ENCODE peak calls at places on chromosomes 16 and 17, in eight cellular contexts. V is heart left ventricle, K is neural progenitor cell, Y is IMR-90, W is transverse colon, R is HepG2, Z is HCT116, Q is cardiac muscle cell. H is an unnamed sample. For H3K4me1, the result is how much of the 10 kb centered on the place peaks cover.

GRCh38 chr16:55475919-55476318 is 3.1 kb upstream of the MMP2 start:
- DNase-seq in V (no peak), K (no peak), Y (no peak), W (no peak), R (no peak), Z (no peak), Q (peak), H (no peak)

GRCh38 chr17:44522883-44523671 is 19.9 kb upstream of the GPATCH8 start:
- DNase-seq in V (peak), K (peak), Y (peak), W (peak), R (peak), Z (peak), Q (peak), H (peak)

GRCh38 chr17:59558953-59559352 is 6.5 kb upstream of the DHX40 start:
- DNase-seq in V (no peak), K (no peak), Y (peak), W (no peak), R (peak), Z (no peak), Q (peak), H (no peak)

GRCh38 chr16:27355610-27356009 is 41.8 kb downstream of the IL4R start:
- DNase-seq in V (peak), K (peak), Y (peak), W (peak), R (peak), Z (peak), Q (peak), H (no peak)

GRCh38 chr16:22004321-22004720 is 3.4 kb upstream of the PDZD9 start:
- DNase-seq in V (no peak), K (peak), Y (no peak), W (no peak), R (no peak), Z (no peak), Q (no peak), H (no peak)

GRCh38 chr17:4110152-4110551 is 32.7 kb downstream of the ZZEF1 start:
- DNase-seq in V (no peak), K (no peak), Y (peak), W (no peak), R (no peak), Z (no peak), Q (peak), H (no peak)

GRCh38 chr17:77316191-77316641 is 175.4 kb downstream of the SEC14L1 start:
- DNase-seq in V (peak), K (peak), Y (peak), W (peak), R (no peak), Z (no peak), Q (peak), H (no peak)

GRCh38 chr17:38508570-38508950 is 80.3 kb downstream of the ARHGAP23 start:
- DNase-seq in V (no peak), K (no peak), Y (no peak), W (no peak), R (no peak), Z (no peak), Q (no peak), H (no peak)

GRCh38 chr16:10356870-10357842 is 28.7 kb upstream of the ATF7IP2 start:
- DNase-seq in V (no peak), K (no peak), Y (no peak), W (no peak), R (peak), Z (no peak), Q (peak), H (no peak)

DNA sequence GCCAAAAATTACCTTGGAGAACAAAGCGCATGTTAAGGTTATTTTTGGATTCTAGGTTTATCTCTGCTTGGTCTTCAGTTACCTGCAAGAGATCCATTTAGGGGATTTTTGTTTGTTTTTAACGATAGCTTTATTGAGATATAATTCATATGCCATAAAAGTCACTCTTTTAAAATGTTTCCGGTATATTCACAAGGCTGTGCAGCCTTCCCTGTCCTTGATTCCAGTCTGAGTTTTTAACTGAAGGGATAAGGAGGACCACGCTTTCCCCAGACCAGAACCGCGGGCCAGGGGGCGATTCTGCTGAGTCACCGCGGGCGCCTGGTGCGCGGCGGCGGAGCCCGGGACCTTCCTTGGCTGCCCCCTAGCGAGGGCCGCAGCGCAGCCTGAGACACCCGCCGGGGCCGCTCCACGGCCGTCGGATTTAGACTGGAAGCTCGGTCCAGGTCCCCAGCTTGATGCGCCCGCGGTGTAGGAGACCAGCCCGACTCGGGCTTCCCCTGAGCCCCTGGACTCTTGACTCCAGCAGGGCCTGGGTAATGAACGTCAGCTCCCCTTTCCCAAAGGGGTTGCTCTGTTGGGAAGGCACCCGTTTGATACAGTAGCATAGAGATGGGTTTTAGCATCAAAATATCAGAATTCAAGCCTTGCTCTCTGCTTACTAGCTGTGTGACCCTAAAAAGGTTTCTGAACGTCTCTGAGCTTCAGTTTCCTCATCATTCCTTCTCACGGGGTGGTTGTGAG is 50.0 kb upstream of the STH start:
- DNase-seq in V (peak), K (peak), Y (peak), W (peak), R (peak), Z (peak), Q (peak), H (peak)
- H3K4me3 ChIP-seq in V (no peak), K (peak), Y (no peak), W (no peak), R (no peak), Z (peak), Q (no peak), H (no peak)

GRCh38 chr17:40112191-40112590 is 9.6 kb upstream of the MSL1 start:
- DNase-seq in V (no peak), K (no peak), Y (no peak), W (no peak), R (no peak), Z (no peak), Q (no peak), H (no peak)
- H3K27ac ChIP-seq in V (peak), K (no peak), Y (peak), W (peak), R (no peak), Z (peak), Q (peak), H (no peak)

GRCh38 chr17:57881783-57882291 is 32.0 kb upstream of the MRPS23 start:
- DNase-seq in V (no peak), K (no peak), Y (no peak), W (no peak), R (no peak), Z (no peak), Q (no peak), H (no peak)

GRCh38 chr17:57877803-57878202 is 28.0 kb upstream of the MRPS23 start:
- DNase-seq in V (no peak), K (no peak), Y (no peak), W (no peak), R (no peak), Z (no peak), Q (no peak), H (no peak)

GRCh38 chr17:57879437-57880085 is 29.7 kb upstream of the MRPS23 start:
- DNase-seq in V (no peak), K (peak), Y (no peak), W (no peak), R (peak), Z (no peak), Q (no peak), H (no peak)

GRCh38 chr17:57880086-57880456 is 30.2 kb upstream of the MRPS23 start:
- DNase-seq in V (no peak), K (no peak), Y (no peak), W (no peak), R (no peak), Z (no peak), Q (no peak), H (no peak)

GRCh38 chr17:57881143-57881542 is 31.3 kb upstream of the MRPS23 start:
- DNase-seq in V (no peak), K (no peak), Y (peak), W (no peak), R (no peak), Z (no peak), Q (peak), H (peak)
- H3K4me1 ChIP-seq in V (under half), K (under half), Y (under half), W (under half), R (half or more), Z (half or more), Q (under half), H (half or more)

GRCh38 chr17:61122356-61122913 is 277.2 kb upstream of the TBX2 start:
- DNase-seq in V (no peak), K (no peak), Y (no peak), W (no peak), R (no peak), Z (no peak), Q (no peak), H (no peak)

GRCh38 chr17:61118871-61119270 is 280.8 kb upstream of the TBX2 start:
- DNase-seq in V (no peak), K (peak), Y (no peak), W (no peak), R (no peak), Z (no peak), Q (no peak), H (no peak)

GRCh38 chr17:61116577-61116976 is 283.1 kb upstream of the TBX2 start:
- DNase-seq in V (no peak), K (no peak), Y (no peak), W (no peak), R (no peak), Z (no peak), Q (no peak), H (no peak)

DNA sequence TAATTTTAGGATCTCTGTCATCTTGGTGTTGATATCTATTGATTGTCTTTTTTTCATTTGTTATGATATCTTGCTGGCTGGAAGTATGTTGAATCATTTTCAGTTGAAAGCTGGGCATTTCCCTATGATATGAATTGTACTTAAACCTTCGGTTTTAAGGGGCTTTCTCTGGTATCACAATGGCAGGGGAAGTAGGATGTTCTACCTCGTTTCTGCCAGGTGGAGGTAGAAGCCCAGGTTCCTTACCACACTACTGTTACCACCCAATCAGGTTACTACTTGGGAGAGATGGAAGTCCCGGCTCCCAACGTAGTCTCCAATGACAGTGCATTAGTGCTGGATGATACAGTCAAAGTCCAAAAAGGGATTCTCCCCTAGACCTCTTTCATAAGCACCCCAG is 281.7 kb upstream of the TBX2 start:
- DNase-seq in V (no peak), K (no peak), Y (no peak), W (no peak), R (no peak), Z (no peak), Q (no peak), H (no peak)
- H3K4me3 ChIP-seq in V (no peak), K (no peak), Y (no peak), W (no peak), R (no peak), Z (no peak), Q (no peak), H (no peak)

GRCh38 chr17:79603771-79604170 is 7.1 kb downstream of the RBFOX3 start:
- DNase-seq in V (no peak), K (no peak), Y (no peak), W (no peak), R (no peak), Z (no peak), Q (no peak), H (no peak)

GRCh38 chr17:79600071-79600470 is 10.8 kb downstream of the RBFOX3 start:
- DNase-seq in V (no peak), K (no peak), Y (no peak), W (no peak), R (no peak), Z (no peak), Q (no peak), H (no peak)

GRCh38 chr17:79602621-79603020 is 8.2 kb downstream of the RBFOX3 start:
- DNase-seq in V (no peak), K (no peak), Y (no peak), W (no peak), R (no peak), Z (no peak), Q (no peak), H (no peak)

GRCh38 chr17:79600613-79601221 is 10.1 kb downstream of the RBFOX3 start:
- DNase-seq in V (no peak), K (peak), Y (no peak), W (no peak), R (no peak), Z (no peak), Q (no peak), H (no peak)

DNA sequence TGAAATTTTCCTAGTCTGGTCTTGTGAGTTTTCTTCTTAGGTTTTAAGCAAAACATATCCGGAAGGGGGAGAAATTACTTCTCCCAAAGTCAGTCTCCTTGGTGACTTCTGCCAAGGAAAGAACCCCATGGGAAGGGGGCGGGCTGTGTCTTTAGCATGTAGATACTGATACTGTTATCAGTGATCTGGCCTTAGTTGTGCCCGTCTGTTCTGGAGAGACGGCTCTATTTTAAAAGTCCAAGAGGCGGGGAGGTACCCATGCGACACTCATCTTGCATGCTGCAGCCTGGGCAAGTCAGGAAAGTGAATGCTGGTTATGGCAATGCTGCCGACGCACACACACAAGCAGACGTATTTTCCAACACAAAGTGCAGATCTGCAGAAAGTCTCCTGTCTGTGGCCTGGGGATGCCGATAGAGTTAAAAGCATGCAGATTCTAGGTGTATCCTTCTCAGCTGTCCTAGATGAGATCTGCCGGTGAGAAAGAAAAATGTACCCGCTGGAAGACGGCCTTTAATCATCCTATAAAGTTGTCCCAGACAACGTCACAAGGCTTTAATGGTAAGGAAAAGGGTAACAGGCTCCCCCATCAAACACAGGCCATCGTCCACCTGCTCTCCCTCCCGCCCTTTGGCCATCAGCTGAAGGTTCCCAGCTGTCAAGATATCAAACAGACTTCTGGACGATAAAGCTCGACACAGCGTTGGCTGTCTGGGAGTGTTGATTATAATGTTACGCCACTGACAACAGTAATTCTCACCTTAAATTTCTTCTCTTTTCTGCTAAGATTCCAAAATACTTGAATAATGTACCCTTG is 9.0 kb downstream of the RBFOX3 start:
- DNase-seq in V (no peak), K (no peak), Y (no peak), W (no peak), R (no peak), Z (no peak), Q (no peak), H (no peak)
- H3K27ac ChIP-seq in V (no peak), K (no peak), Y (no peak), W (no peak), R (no peak), Z (no peak), Q (no peak), H (no peak)

GRCh38 chr17:28935744-28936460 is 15.4 kb downstream of the PHF12 start:
- DNase-seq in V (no peak), K (no peak), Y (no peak), W (no peak), R (no peak), Z (no peak), Q (no peak), H (no peak)
- H3K4me1 ChIP-seq in V (under half), K (half or more), Y (under half), W (under half), R (half or more), Z (under half), Q (under half), H (under half)

DNA sequence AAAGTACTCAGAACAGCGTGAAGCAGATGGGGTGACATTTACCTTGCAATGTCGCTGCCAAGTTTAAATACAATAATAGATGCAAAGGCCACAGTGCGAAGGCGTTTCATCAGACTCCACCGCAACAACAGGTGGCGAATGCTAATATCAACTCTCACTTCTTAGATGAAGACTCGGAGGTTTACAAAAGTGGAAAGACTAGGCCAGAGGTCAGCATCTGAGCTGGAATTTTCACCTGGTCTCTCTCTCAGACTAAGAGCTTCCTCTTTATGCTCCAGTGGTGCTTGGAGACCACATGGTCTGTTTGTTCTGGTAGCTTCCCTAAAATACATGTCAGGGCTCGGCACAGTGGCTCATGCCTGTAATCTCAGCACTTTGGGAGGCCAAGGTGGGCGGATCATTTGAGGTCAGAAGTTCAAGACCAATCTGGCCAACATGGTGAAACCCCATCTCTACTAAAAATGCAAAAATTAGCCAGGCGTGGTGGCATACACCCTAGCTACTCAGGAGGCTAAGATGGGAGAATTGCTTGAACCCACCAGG is 169.1 kb downstream of the XYLT1 start:
- DNase-seq in V (no peak), K (no peak), Y (no peak), W (peak), R (no peak), Z (no peak), Q (no peak), H (no peak)
- H3K4me3 ChIP-seq in V (no peak), K (no peak), Y (no peak), W (no peak), R (no peak), Z (no peak), Q (no peak), H (no peak)

GRCh38 chr17:35539659-35540026 is 2.2 kb upstream of the SLFN12L start:
- DNase-seq in V (no peak), K (no peak), Y (no peak), W (no peak), R (no peak), Z (no peak), Q (no peak), H (no peak)
- H3K27ac ChIP-seq in V (peak), K (no peak), Y (no peak), W (peak), R (no peak), Z (no peak), Q (no peak), H (no peak)

GRCh38 chr17:79801156-79802038 is 4.5 kb upstream of the CBX8 start:
- DNase-seq in V (no peak), K (peak), Y (no peak), W (peak), R (no peak), Z (peak), Q (no peak), H (no peak)
- H3K4me1 ChIP-seq in V (under half), K (under half), Y (under half), W (under half), R (half or more), Z (under half), Q (under half), H (half or more)

DNA sequence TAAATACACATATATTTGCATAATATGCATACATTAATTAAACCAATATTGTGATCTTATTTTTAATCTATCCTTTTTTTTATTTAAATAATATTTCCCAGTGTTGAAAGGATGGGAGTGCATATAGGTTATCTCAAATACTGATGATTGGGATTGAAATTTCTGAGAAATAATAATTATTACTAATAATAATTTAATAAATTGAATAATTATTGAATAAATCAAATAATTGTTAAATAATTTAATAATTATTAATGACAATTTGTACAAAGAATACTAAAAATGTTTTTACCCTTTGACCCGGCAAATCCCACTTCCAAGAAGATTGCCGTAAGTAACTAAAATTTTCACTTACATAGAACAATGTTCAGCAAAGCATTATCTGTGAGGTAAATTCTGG is 148.9 kb downstream of the ZNF18 start:
- DNase-seq in V (no peak), K (no peak), Y (no peak), W (no peak), R (no peak), Z (no peak), Q (no peak), H (no peak)
- H3K4me3 ChIP-seq in V (no peak), K (no peak), Y (no peak), W (no peak), R (no peak), Z (no peak), Q (no peak), H (no peak)

H was measured in SJSA1.